ENCODE peak calls at places on chromosomes 11 and 22, in seven cellular contexts. R, O, B, G, P, W and F are unnamed samples.

GRCh38 chr11:121800704-121801516 is 315.1 kb downstream of the BLID start:
- DNase-seq in R (no peak), O (no peak), B (no peak), G (no peak), P (no peak), W (peak; percentile 70), F (no peak)

GRCh38 chr11:23123766-23124165 is 263.5 kb upstream of the CCDC179 start:
- DNase-seq in R (no peak), O (no peak), B (no peak), G (no peak), P (no peak), W (no peak), F (no peak)

GRCh38 chr22:34833982-34834510 is 231.9 kb upstream of the ISX start:
- DNase-seq in R (no peak), O (no peak), B (no peak), G (no peak), P (no peak), W (no peak), F (no peak)

GRCh38 chr11:117521974-117522373 is 194.3 kb downstream of the CEP164 start:
- DNase-seq in R (no peak), O (no peak), B (no peak), G (no peak), P (no peak), W (no peak), F (no peak)

GRCh38 chr11:83847635-83848034 is 561.5 kb upstream of the CCDC90B start:
- DNase-seq in R (no peak), O (no peak), B (no peak), G (no peak), P (no peak), W (no peak), F (no peak)

GRCh38 chr11:70541176-70541575 is 142.8 kb downstream of the CTTN start:
- DNase-seq in R (no peak), O (no peak), B (no peak), G (no peak), P (no peak), W (no peak), F (no peak)

GRCh38 chr11:47394322-47395224 is 13.8 kb upstream of the SLC39A13 start:
- DNase-seq in R (no peak), O (peak; percentile 91), B (no peak), G (peak; percentile 38), P (peak; percentile 67), W (no peak), F (peak; percentile 89)

GRCh38 chr22:29536411-29536810 is 17.1 kb downstream of the THOC5 start:
- DNase-seq in R (no peak), O (no peak), B (no peak), G (no peak), P (no peak), W (no peak), F (no peak)

GRCh38 chr11:129950319-129951034 is 52.2 kb downstream of the PRDM10 start:
- DNase-seq in R (no peak), O (no peak), B (no peak), G (no peak), P (peak; percentile 27), W (no peak), F (no peak)

GRCh38 chr22:24474221-24474620 is 20.9 kb upstream of the UPB1 start:
- DNase-seq in R (no peak), O (no peak), B (no peak), G (peak; percentile 64), P (no peak), W (no peak), F (no peak)

GRCh38 chr11:126152586-126152985 is 58.9 kb downstream of the RPUSD4 start:
- DNase-seq in R (no peak), O (no peak), B (no peak), G (no peak), P (no peak), W (no peak), F (no peak)

GRCh38 chr11:93814966-93815633 is 31.0 kb downstream of the MED17 start:
- DNase-seq in R (no peak), O (no peak), B (no peak), G (no peak), P (no peak), W (no peak), F (no peak)

GRCh38 chr22:42964994-42965699 is 49.8 kb downstream of the PACSIN2 start:
- DNase-seq in R (no peak), O (no peak), B (no peak), G (peak; percentile 77), P (no peak), W (no peak), F (no peak)

GRCh38 chr11:122882809-122883681 is 486 bp downstream of the JHY start:
- DNase-seq in R (no peak), O (peak; percentile 35), B (peak; percentile 86), G (peak; percentile 7), P (peak; percentile 8), W (no peak), F (peak; percentile 32)

GRCh38 chr11:44840085-44840478 is 110.6 kb downstream of the TP53I11 start:
- DNase-seq in R (no peak), O (no peak), B (no peak), G (no peak), P (no peak), W (no peak), F (no peak)

GRCh38 chr22:42074153-42074750 is at the start of gene PHETA2:
- DNase-seq in R (no peak), O (no peak), B (peak; percentile 65), G (no peak), P (no peak), W (no peak), F (peak; percentile 43)

GRCh38 chr22:50134481-50134880 is 36.0 kb upstream of the PANX2 start:
- DNase-seq in R (no peak), O (no peak), B (no peak), G (no peak), P (no peak), W (no peak), F (no peak)

GRCh38 chr11:134150195-134150903 is 73.4 kb downstream of the NCAPD3 start:
- DNase-seq in R (no peak), O (no peak), B (no peak), G (no peak), P (no peak), W (no peak), F (no peak)

GRCh38 chr11:59901306-59901705 is 22.7 kb downstream of the OOSP3 start:
- DNase-seq in R (no peak), O (no peak), B (no peak), G (no peak), P (no peak), W (no peak), F (no peak)

GRCh38 chr11:72321381-72321996 is 77.5 kb upstream of the PHOX2A start:
- DNase-seq in R (no peak), O (no peak), B (peak; percentile 78), G (peak; percentile 9), P (peak; percentile 89), W (no peak), F (no peak)

GRCh38 chr11:95585752-95586077 is 203.9 kb downstream of the FAM76B start:
- DNase-seq in R (no peak), O (no peak), B (no peak), G (no peak), P (no peak), W (no peak), F (no peak)

GRCh38 chr22:50399751-50400331 is 56.7 kb downstream of the PPP6R2 start:
- DNase-seq in R (no peak), O (no peak), B (peak; percentile 71), G (peak; percentile 16), P (peak; percentile 33), W (peak; percentile 21), F (no peak)

GRCh38 chr22:24331468-24332440 is 61.1 kb downstream of the SPECC1L start:
- DNase-seq in R (no peak), O (no peak), B (no peak), G (no peak), P (no peak), W (no peak), F (no peak)

DNA sequence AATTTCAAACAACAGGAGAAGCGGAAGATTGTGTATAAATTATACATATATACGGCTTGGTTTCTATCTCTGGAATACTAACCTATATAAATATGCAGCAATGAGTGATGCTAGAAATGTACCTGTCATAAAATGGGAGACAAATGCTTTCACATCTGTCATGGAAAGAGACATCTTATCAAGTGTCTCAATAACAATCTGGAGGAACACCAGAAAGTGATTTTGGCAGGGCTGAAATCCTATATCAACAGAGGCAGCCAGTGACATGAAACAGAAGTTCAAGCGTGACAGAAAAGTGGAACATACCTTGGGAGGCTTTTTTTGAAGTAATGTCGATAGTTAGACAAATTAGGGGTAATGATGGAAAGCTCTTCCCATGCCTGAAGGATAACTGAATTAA is 834.6 kb downstream of the JRKL start:
- DNase-seq in R (no peak), O (no peak), B (no peak), G (no peak), P (no peak), W (no peak), F (no peak)
- TF ChIP-seq POLR2AphosphoS5 in R (no peak), O (no peak), B (no peak), G (no peak), P (no peak), W (no peak), F (no peak)

GRCh38 chr11:10302744-10303557 is 1.9 kb upstream of the ADM start:
- DNase-seq in R (no peak), O (no peak), B (peak; percentile 72), G (peak; percentile 70), P (peak; percentile 29), W (no peak), F (no peak)
- TF ChIP-seq TAF1 in R (no peak), O (no peak), B (peak; percentile 24), G (peak; percentile 67), P (no peak), W (peak; percentile 58), F (no peak)

GRCh38 chr22:20552913-20553401 is 45.5 kb downstream of the MED15 start:
- DNase-seq in R (no peak), O (no peak), B (no peak), G (peak; percentile 84), P (no peak), W (no peak), F (no peak)
- TF ChIP-seq POLR2AphosphoS5 in R (no peak), O (no peak), B (no peak), G (no peak), P (no peak), W (no peak), F (no peak)

DNA sequence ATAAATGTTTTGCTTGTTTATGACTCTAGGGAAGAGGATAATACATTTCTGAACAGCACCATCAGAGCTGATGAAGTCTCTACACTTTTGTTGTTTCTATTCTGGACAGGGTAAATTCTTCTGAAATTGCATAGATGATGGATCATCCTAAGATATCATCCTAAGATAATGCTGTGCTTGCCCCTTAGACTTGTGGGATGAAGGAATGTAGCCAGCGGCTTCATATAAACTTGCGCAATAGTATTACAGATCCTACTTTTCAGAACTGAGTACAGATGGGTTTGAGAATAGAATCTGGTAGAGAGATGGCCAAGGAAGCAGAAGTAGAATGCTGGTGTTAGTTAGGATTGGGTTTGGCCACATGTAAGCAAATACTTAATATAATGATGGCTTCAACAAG is 61.0 kb downstream of the NCAM1 start:
- DNase-seq in R (no peak), O (no peak), B (no peak), G (no peak), P (no peak), W (no peak), F (no peak)
- TF ChIP-seq TAF1 in R (no peak), O (no peak), B (no peak), G (no peak), P (no peak), W (no peak), F (no peak)

GRCh38 chr11:128691802-128692749 is 1.8 kb upstream of the FLI1 start:
- DNase-seq in R (no peak), O (peak; percentile 31), B (peak; percentile 55), G (no peak), P (no peak), W (no peak), F (no peak)
- TF ChIP-seq POLR2AphosphoS5 in R (no peak), O (no peak), B (no peak), G (no peak), P (no peak), W (no peak), F (no peak)

GRCh38 chr22:20591660-20592310 is 84.4 kb downstream of the MED15 start:
- DNase-seq in R (no peak), O (no peak), B (no peak), G (peak; percentile 45), P (peak; percentile 96), W (peak; percentile 23), F (no peak)
- TF ChIP-seq TAF1 in R (no peak), O (no peak), B (no peak), G (no peak), P (no peak), W (no peak), F (no peak)